ENCODE peak calls at places on chromosomes 13 and 19, in nine cellular contexts. One of them, this sample, is unnamed.

GRCh38 chr19:12784394-12784870 is 6.9 kb upstream of the JUNB start:
- DNase-seq in cardiac fibroblast: no peak
- DNase-seq in B cell: no peak
- DNase-seq in dorsolateral prefrontal cortex: no peak
- DNase-seq in RWPE1: peak
- DNase-seq in fibroblast of pulmonary artery: no peak
- DNase-seq in fibroblast of lung: no peak
- DNase-seq in lower leg skin: no peak
- DNase-seq in AG04449: no peak
- DNase-seq in this sample: no peak

GRCh38 chr13:97425570-97425969 is 8.4 kb upstream of the RAP2A start:
- DNase-seq in cardiac fibroblast: no peak
- DNase-seq in B cell: no peak
- DNase-seq in dorsolateral prefrontal cortex: no peak
- DNase-seq in RWPE1: no peak
- DNase-seq in fibroblast of pulmonary artery: no peak
- DNase-seq in fibroblast of lung: no peak
- DNase-seq in lower leg skin: no peak
- DNase-seq in AG04449: no peak
- DNase-seq in this sample: no peak

GRCh38 chr19:4776436-4777205 is 14.9 kb upstream of the FEM1A start:
- DNase-seq in cardiac fibroblast: no peak
- DNase-seq in B cell: no peak
- DNase-seq in dorsolateral prefrontal cortex: no peak
- DNase-seq in RWPE1: no peak
- DNase-seq in fibroblast of pulmonary artery: no peak
- DNase-seq in fibroblast of lung: no peak
- DNase-seq in lower leg skin: no peak
- DNase-seq in AG04449: no peak
- DNase-seq in this sample: no peak

GRCh38 chr19:43132696-43133095 is 50.2 kb upstream of the PSG2 start:
- DNase-seq in cardiac fibroblast: no peak
- DNase-seq in B cell: no peak
- DNase-seq in dorsolateral prefrontal cortex: no peak
- DNase-seq in RWPE1: no peak
- DNase-seq in fibroblast of pulmonary artery: no peak
- DNase-seq in fibroblast of lung: no peak
- DNase-seq in lower leg skin: no peak
- DNase-seq in AG04449: no peak
- DNase-seq in this sample: no peak

GRCh38 chr19:51784922-51785690 is 9.9 kb upstream of the FPR3 start:
- DNase-seq in cardiac fibroblast: peak
- DNase-seq in B cell: no peak
- DNase-seq in dorsolateral prefrontal cortex: no peak
- DNase-seq in RWPE1: peak
- DNase-seq in fibroblast of pulmonary artery: peak
- DNase-seq in fibroblast of lung: peak
- DNase-seq in lower leg skin: peak
- DNase-seq in AG04449: no peak
- DNase-seq in this sample: no peak

GRCh38 chr19:57171551-57172081 is 4.3 kb upstream of the DUXA start:
- DNase-seq in cardiac fibroblast: peak
- DNase-seq in B cell: no peak
- DNase-seq in dorsolateral prefrontal cortex: peak
- DNase-seq in RWPE1: peak
- DNase-seq in fibroblast of pulmonary artery: peak
- DNase-seq in fibroblast of lung: peak
- DNase-seq in lower leg skin: peak
- DNase-seq in AG04449: no peak
- DNase-seq in this sample: peak

GRCh38 chr19:588093-588742 is 1.5 kb upstream of the HCN2 start:
- DNase-seq in cardiac fibroblast: peak
- DNase-seq in B cell: no peak
- DNase-seq in dorsolateral prefrontal cortex: peak
- DNase-seq in RWPE1: no peak
- DNase-seq in fibroblast of pulmonary artery: peak
- DNase-seq in fibroblast of lung: peak
- DNase-seq in lower leg skin: peak
- DNase-seq in AG04449: no peak
- DNase-seq in this sample: peak

GRCh38 chr19:43584484-43584883 is 8.9 kb downstream of the PINLYP start:
- DNase-seq in cardiac fibroblast: no peak
- DNase-seq in B cell: no peak
- DNase-seq in dorsolateral prefrontal cortex: no peak
- DNase-seq in RWPE1: no peak
- DNase-seq in fibroblast of pulmonary artery: no peak
- DNase-seq in fibroblast of lung: no peak
- DNase-seq in lower leg skin: no peak
- DNase-seq in AG04449: no peak
- DNase-seq in this sample: no peak

GRCh38 chr19:45876161-45876410 is 9.9 kb downstream of the IRF2BP1 start:
- DNase-seq in cardiac fibroblast: no peak
- DNase-seq in B cell: no peak
- DNase-seq in dorsolateral prefrontal cortex: no peak
- DNase-seq in RWPE1: no peak
- DNase-seq in fibroblast of pulmonary artery: no peak
- DNase-seq in fibroblast of lung: no peak
- DNase-seq in lower leg skin: no peak
- DNase-seq in AG04449: no peak
- DNase-seq in this sample: peak

GRCh38 chr19:39405261-39405912 is 1.3 kb upstream of the ZFP36 start:
- DNase-seq in cardiac fibroblast: no peak
- DNase-seq in B cell: no peak
- DNase-seq in dorsolateral prefrontal cortex: no peak
- DNase-seq in RWPE1: no peak
- DNase-seq in fibroblast of pulmonary artery: no peak
- DNase-seq in fibroblast of lung: no peak
- DNase-seq in lower leg skin: no peak
- DNase-seq in AG04449: no peak
- DNase-seq in this sample: no peak

GRCh38 chr13:40477623-40478608 is 188.5 kb downstream of the FOXO1 start:
- DNase-seq in cardiac fibroblast: peak
- DNase-seq in B cell: no peak
- DNase-seq in dorsolateral prefrontal cortex: no peak
- DNase-seq in RWPE1: no peak
- DNase-seq in fibroblast of pulmonary artery: peak
- DNase-seq in fibroblast of lung: peak
- DNase-seq in lower leg skin: peak
- DNase-seq in AG04449: no peak
- DNase-seq in this sample: no peak

DNA sequence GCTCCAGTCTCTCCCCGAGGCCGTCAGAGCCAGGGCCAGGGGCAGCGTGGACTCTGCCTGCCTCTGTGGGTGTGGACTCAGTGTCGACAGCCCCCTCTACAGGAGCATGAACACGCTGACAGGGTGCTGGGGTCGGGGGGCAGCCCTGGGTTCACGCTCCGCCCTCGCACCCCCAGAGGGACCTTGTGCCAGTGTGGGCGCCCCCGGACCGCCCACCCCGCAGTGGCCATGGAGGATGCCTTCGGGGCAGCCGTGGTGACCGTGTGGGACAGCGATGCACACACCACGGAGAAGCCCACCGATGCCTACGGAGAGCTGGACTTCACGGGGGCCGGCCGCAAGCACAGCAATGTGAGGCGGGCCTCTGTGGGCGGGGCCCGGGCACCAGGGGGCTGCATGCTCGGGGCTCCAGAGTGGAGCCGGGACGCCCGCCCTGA is 8.3 kb downstream of the TRPM4 start:
- DNase-seq in cardiac fibroblast: no peak
- DNase-seq in B cell: no peak
- DNase-seq in dorsolateral prefrontal cortex: no peak
- DNase-seq in RWPE1: no peak
- DNase-seq in fibroblast of pulmonary artery: no peak
- DNase-seq in fibroblast of lung: no peak
- DNase-seq in lower leg skin: no peak
- DNase-seq in AG04449: no peak
- DNase-seq in this sample: no peak
- TF ChIP-seq CTCF in cardiac fibroblast: no peak
- TF ChIP-seq CTCF in B cell: no peak
- TF ChIP-seq CTCF in dorsolateral prefrontal cortex: no peak
- TF ChIP-seq CTCF in RWPE1: no peak
- TF ChIP-seq CTCF in fibroblast of pulmonary artery: no peak
- TF ChIP-seq CTCF in fibroblast of lung: no peak
- TF ChIP-seq CTCF in lower leg skin: no peak
- TF ChIP-seq CTCF in AG04449: no peak
- TF ChIP-seq CTCF in this sample: no peak

DNA sequence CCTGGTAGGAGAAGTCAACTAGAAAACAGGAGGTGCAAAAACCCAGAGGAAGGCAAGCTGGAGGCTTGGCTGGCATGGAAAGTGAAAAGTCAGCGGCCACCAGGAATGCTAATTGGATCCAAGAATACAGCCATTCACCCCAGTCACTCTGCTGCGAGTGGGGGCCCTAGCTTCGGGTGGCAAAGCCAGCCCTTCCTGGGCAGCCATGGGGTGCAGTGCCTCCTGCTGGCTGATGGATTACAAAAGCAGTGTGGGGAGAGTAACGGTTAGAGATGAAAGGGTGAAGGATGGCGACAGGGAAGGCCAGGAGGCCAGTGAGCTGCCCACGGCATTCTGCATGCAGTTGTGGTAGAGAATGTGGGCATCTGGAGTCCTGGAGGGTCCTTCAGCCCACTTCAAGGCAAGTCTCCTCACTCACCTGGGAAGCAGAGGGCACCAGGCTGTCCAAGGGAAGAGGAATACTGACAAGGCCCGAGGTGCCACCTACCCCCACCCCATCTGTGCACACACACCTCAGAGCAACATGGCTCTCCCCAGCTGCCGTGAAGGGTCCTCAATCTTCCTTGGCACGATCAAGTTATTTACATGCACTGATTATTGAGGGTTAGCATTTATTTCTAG is 20.3 kb upstream of the EPHX3 start:
- DNase-seq in cardiac fibroblast: peak
- DNase-seq in B cell: no peak
- DNase-seq in dorsolateral prefrontal cortex: peak
- DNase-seq in RWPE1: no peak
- DNase-seq in fibroblast of pulmonary artery: peak
- DNase-seq in fibroblast of lung: peak
- DNase-seq in lower leg skin: no peak
- DNase-seq in AG04449: no peak
- DNase-seq in this sample: no peak
- TF ChIP-seq CTCF in cardiac fibroblast: peak
- TF ChIP-seq CTCF in B cell: no peak
- TF ChIP-seq CTCF in dorsolateral prefrontal cortex: peak
- TF ChIP-seq CTCF in RWPE1: peak
- TF ChIP-seq CTCF in fibroblast of pulmonary artery: peak
- TF ChIP-seq CTCF in fibroblast of lung: peak
- TF ChIP-seq CTCF in lower leg skin: no peak
- TF ChIP-seq CTCF in AG04449: peak
- TF ChIP-seq CTCF in this sample: no peak

DNA sequence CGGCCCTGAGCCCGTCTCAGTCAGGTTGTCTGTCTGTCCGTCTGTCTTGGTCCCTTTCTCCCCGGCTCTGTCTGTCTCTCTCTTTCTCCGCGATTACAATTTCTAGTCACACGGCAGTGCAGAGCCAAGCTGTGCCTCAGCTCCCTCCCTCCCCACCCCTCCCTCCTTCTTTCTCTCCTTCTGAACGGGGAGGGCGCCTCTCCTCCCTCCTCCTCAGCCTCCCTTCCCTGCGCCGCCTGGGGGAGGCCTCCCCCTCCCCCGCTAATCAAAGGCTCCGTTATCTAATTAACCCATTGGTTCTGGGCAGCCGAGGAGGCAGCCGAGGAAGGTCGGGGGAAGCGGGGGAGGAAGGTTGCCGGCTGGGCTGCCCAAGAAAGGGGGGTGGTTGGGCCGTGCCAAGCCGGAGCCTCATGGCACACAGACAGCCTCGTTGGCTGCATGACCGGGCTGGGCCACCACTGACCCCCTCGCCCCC is 16.5 kb downstream of the LRRC4B start:
- DNase-seq in cardiac fibroblast: peak
- DNase-seq in B cell: no peak
- DNase-seq in dorsolateral prefrontal cortex: peak
- DNase-seq in RWPE1: no peak
- DNase-seq in fibroblast of pulmonary artery: peak
- DNase-seq in fibroblast of lung: no peak
- DNase-seq in lower leg skin: no peak
- DNase-seq in AG04449: no peak
- DNase-seq in this sample: no peak
- TF ChIP-seq CTCF in cardiac fibroblast: no peak
- TF ChIP-seq CTCF in B cell: no peak
- TF ChIP-seq CTCF in dorsolateral prefrontal cortex: no peak
- TF ChIP-seq CTCF in RWPE1: no peak
- TF ChIP-seq CTCF in fibroblast of pulmonary artery: no peak
- TF ChIP-seq CTCF in fibroblast of lung: no peak
- TF ChIP-seq CTCF in lower leg skin: no peak
- TF ChIP-seq CTCF in AG04449: no peak
- TF ChIP-seq CTCF in this sample: no peak

GRCh38 chr19:53537523-53538377 is at the start of gene ZNF331:
- DNase-seq in cardiac fibroblast: peak
- DNase-seq in B cell: peak
- DNase-seq in dorsolateral prefrontal cortex: peak
- DNase-seq in RWPE1: peak
- DNase-seq in fibroblast of pulmonary artery: peak
- DNase-seq in fibroblast of lung: peak
- DNase-seq in lower leg skin: peak
- DNase-seq in AG04449: no peak
- DNase-seq in this sample: peak
- TF ChIP-seq CTCF in cardiac fibroblast: peak
- TF ChIP-seq CTCF in B cell: no peak
- TF ChIP-seq CTCF in dorsolateral prefrontal cortex: peak
- TF ChIP-seq CTCF in RWPE1: peak
- TF ChIP-seq CTCF in fibroblast of pulmonary artery: peak
- TF ChIP-seq CTCF in fibroblast of lung: no peak
- TF ChIP-seq CTCF in lower leg skin: no peak
- TF ChIP-seq CTCF in AG04449: peak
- TF ChIP-seq CTCF in this sample: peak

DNA sequence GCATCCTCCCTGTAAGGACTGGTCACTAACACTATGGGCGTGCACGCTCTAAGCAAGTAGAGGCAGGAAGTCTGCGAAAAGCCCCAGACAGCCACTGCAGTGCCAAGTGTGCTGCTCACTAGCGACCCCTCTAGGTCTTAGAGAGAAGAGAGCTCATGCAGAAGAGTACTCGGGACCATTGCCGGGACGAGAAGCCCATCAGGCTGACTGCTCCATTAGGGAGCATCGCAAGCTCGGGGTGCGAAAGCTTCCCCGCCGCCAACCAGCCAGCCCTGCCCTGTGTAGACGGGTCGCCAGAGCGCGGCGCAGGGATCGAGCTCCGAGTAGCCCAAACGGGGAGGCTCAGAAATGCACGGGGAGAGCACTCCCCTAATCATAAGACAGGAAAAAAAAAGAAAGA is 16.6 kb downstream of the POU4F1 start:
- DNase-seq in cardiac fibroblast: no peak
- DNase-seq in B cell: no peak
- DNase-seq in dorsolateral prefrontal cortex: no peak
- DNase-seq in RWPE1: no peak
- DNase-seq in fibroblast of pulmonary artery: no peak
- DNase-seq in fibroblast of lung: peak
- DNase-seq in lower leg skin: no peak
- DNase-seq in AG04449: no peak
- DNase-seq in this sample: no peak
- TF ChIP-seq CTCF in cardiac fibroblast: peak
- TF ChIP-seq CTCF in B cell: no peak
- TF ChIP-seq CTCF in dorsolateral prefrontal cortex: no peak
- TF ChIP-seq CTCF in RWPE1: no peak
- TF ChIP-seq CTCF in fibroblast of pulmonary artery: peak
- TF ChIP-seq CTCF in fibroblast of lung: peak
- TF ChIP-seq CTCF in lower leg skin: no peak
- TF ChIP-seq CTCF in AG04449: peak
- TF ChIP-seq CTCF in this sample: no peak

GRCh38 chr19:52897149-52897935 is at the start of gene ZNF320:
- DNase-seq in cardiac fibroblast: peak
- DNase-seq in B cell: peak
- DNase-seq in dorsolateral prefrontal cortex: peak
- DNase-seq in RWPE1: peak
- DNase-seq in fibroblast of pulmonary artery: peak
- DNase-seq in fibroblast of lung: peak
- DNase-seq in lower leg skin: peak
- DNase-seq in AG04449: peak
- DNase-seq in this sample: peak
- TF ChIP-seq CTCF in cardiac fibroblast: no peak
- TF ChIP-seq CTCF in B cell: no peak
- TF ChIP-seq CTCF in dorsolateral prefrontal cortex: no peak
- TF ChIP-seq CTCF in RWPE1: no peak
- TF ChIP-seq CTCF in fibroblast of pulmonary artery: no peak
- TF ChIP-seq CTCF in fibroblast of lung: no peak
- TF ChIP-seq CTCF in lower leg skin: no peak
- TF ChIP-seq CTCF in AG04449: no peak
- TF ChIP-seq CTCF in this sample: no peak

This sample was measured in GM20000.